ENCODE peak calls at places on chromosomes 11 and 22, in eight cellular contexts. H is right atrium auricular region, X is choroid plexus epithelial cell, M is foreskin fibroblast, V is endothelial cell, P is AG04450, T is mammary epithelial cell, O is BE2C. Q is an unnamed sample.

GRCh38 chr11:75562836-75563484 is 907 bp downstream of the SERPINH1 start:
- DNase-seq in M (peak), V (peak), O (no peak), H (no peak), T (peak), P (no peak), X (peak), Q (no peak)

GRCh38 chr11:118338637-118339061 is 3.9 kb downstream of the CD3D start:
- DNase-seq in O (no peak), T (peak), X (peak), P (no peak), H (no peak), V (no peak), M (no peak), Q (no peak)

GRCh38 chr22:29098296-29098695 is 25.5 kb downstream of the KREMEN1 start:
- DNase-seq in H (no peak), M (no peak), O (no peak), X (no peak), V (no peak), P (no peak), T (no peak), Q (no peak)

GRCh38 chr11:55942785-55943392 is 6.7 kb upstream of the OR5I1 start:
- DNase-seq in M (no peak), O (no peak), V (peak), H (no peak), T (peak), X (peak), P (no peak), Q (no peak)

GRCh38 chr11:119782021-119782420 is 53.0 kb upstream of the NECTIN1 start:
- DNase-seq in M (no peak), T (no peak), V (no peak), X (no peak), P (no peak), O (no peak), H (no peak), Q (no peak)

GRCh38 chr22:31870890-31871289 is 73.4 kb upstream of the YWHAH start:
- DNase-seq in O (no peak), M (peak), X (peak), T (peak), P (no peak), H (no peak), V (no peak), Q (no peak)

GRCh38 chr11:22456993-22457748 is 119.0 kb downstream of the SLC17A6 start:
- DNase-seq in T (peak), X (no peak), H (no peak), V (no peak), O (no peak), P (no peak), M (no peak), Q (no peak)

GRCh38 chr22:40004836-40005235 is 10.1 kb downstream of the FAM83F start:
- DNase-seq in O (no peak), X (no peak), T (no peak), M (no peak), H (no peak), P (no peak), V (no peak), Q (no peak)

GRCh38 chr11:66130978-66131377 is 60.9 kb downstream of the PACS1 start:
- DNase-seq in V (no peak), T (no peak), M (no peak), X (no peak), H (no peak), P (no peak), O (no peak), Q (no peak)

GRCh38 chr22:35601743-35602633 is 15.1 kb downstream of the MB start:
- DNase-seq in M (peak), T (peak), P (peak), O (no peak), V (no peak), H (no peak), X (peak), Q (no peak)

GRCh38 chr11:121614661-121615240 is 162.0 kb upstream of the SORL1-AS1 start:
- DNase-seq in T (peak), P (no peak), H (no peak), X (no peak), O (no peak), V (peak), M (no peak), Q (no peak)

DNA sequence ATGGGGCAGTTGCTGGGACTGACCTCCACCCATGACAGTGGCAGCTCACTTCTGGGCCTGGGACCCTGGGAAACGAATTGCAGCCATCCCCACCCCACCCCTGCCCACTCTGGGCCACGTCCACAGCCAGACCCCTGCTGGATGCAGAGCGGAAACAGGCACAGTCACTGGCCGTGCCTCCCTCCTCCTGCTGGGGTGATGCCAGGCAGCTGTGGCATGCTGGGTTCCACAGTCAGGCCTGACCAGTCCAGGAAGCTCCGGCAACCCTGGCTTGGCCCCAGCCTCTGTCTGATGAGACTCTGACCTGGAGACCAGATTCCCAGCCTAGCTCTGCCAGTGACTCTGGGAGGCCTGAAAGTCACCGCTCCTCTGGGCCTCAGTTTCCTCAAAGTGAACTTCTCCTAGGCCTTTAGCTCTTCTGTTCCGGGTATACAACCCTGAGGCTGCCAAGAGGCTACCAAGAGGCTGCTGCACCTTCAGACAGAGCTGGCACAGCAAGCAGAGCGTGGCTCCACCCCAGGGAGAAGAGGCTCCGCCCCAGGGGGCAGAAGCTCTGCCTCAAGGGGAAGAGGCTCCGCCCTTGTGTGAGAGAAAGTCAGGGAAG is 8.9 kb downstream of the SULT4A1 start:
- DNase-seq in T (no peak), P (no peak), V (no peak), H (no peak), X (no peak), O (no peak), M (no peak), Q (no peak)
- TF ChIP-seq CTCF in T (no peak), P (no peak), V (no peak), H (no peak), X (no peak), O (no peak), M (no peak), Q (no peak)

GRCh38 chr22:27919943-27920755 is 1.1 kb upstream of the PITPNB start:
- DNase-seq in V (peak), M (peak), O (peak), X (peak), T (peak), H (peak), P (no peak), Q (no peak)
- TF ChIP-seq CTCF in V (no peak), M (peak), O (peak), X (peak), T (no peak), H (peak), P (peak), Q (peak)

GRCh38 chr11:8604078-8604723 is 10.2 kb upstream of the STK33 start:
- DNase-seq in T (peak), H (peak), O (peak), X (peak), V (peak), M (peak), P (peak), Q (peak)
- TF ChIP-seq CTCF in T (peak), H (peak), O (peak), X (peak), V (peak), M (peak), P (peak), Q (peak)

DNA sequence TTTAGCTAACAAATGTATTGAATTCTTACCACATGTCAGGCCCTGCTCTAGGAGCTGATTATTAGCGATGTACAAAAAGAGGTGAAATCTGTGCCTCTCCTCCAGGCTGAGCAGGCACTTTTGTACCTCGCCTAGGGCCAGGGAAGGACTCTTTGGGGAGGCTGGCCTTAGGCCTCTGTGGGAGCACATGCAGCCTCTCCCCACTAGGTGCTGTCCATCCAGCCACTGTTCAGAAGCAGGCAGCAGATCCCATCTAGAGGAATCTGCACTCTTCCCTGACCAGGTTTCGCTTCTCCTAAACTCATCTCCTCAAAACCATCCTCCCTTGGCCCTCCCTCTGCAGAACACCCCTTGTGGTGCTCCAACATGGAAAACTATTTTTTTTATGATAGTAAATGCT is 51.9 kb upstream of the WT1 start:
- DNase-seq in M (no peak), V (peak), P (no peak), T (no peak), X (peak), H (no peak), O (peak), Q (no peak)
- TF ChIP-seq CTCF in M (no peak), V (peak), P (peak), T (peak), X (peak), H (no peak), O (peak), Q (no peak)

GRCh38 chr11:40133526-40133925 is 1325.9 kb downstream of the LRRC4C start:
- DNase-seq in H (no peak), P (no peak), V (no peak), X (no peak), M (no peak), O (no peak), T (no peak), Q (no peak)

GRCh38 chr11:40132881-40133280 is 1326.6 kb downstream of the LRRC4C start:
- DNase-seq in P (no peak), O (no peak), X (no peak), T (no peak), M (no peak), H (no peak), V (no peak), Q (no peak)

GRCh38 chr11:40129276-40129675 is 1330.2 kb downstream of the LRRC4C start:
- DNase-seq in M (no peak), V (no peak), T (no peak), X (peak), H (no peak), O (no peak), P (no peak), Q (no peak)

GRCh38 chr11:40134820-40135219 is 1324.6 kb downstream of the LRRC4C start:
- DNase-seq in H (no peak), V (no peak), T (no peak), O (no peak), M (no peak), X (no peak), P (no peak), Q (no peak)

DNA sequence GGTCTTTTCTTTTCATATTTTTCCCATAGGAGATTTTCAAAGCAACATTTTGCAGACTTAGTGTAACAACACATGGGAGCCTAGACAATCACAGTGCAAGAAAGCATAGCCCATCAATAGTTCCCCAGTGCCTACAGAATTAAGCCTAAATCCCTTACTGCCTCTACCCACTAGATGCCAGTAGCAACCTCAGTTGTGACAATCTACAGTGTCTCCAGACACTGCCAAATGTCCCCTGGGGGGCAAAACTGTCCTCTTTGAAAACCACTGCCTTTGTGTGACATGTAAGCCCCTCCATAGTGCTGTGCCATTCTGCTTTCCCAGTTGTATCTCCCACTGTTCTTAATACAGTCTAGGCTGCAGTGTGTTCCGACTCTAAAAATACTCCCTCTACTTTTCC is 1329.0 kb downstream of the LRRC4C start:
- DNase-seq in H (no peak), T (no peak), M (no peak), X (no peak), P (no peak), V (peak), O (peak), Q (no peak)
- TF ChIP-seq CTCF in H (no peak), T (no peak), M (no peak), X (no peak), P (no peak), V (no peak), O (peak), Q (no peak)